ENCODE peak calls at places on chromosome 22, in ten cellular contexts. One of them, this sample, is unnamed.

GRCh38 chr22:34015642-34016041 is 95.4 kb upstream of the LARGE1 start:
- DNase-seq in ovary: no peak
- DNase-seq in brain microvascular endothelial cell: no peak
- DNase-seq in pancreas: no peak
- DNase-seq in AG04450: no peak
- DNase-seq in CD8-positive, alpha-beta memory T cell: no peak
- DNase-seq in tibial artery: no peak
- DNase-seq in uterus: no peak
- DNase-seq in Peyer's patch: no peak
- DNase-seq in cardiac muscle cell: no peak
- DNase-seq in this sample: no peak

GRCh38 chr22:23088199-23088604 is 17.9 kb downstream of the GNAZ start:
- DNase-seq in ovary: no peak
- DNase-seq in brain microvascular endothelial cell: no peak
- DNase-seq in pancreas: no peak
- DNase-seq in AG04450: no peak
- DNase-seq in CD8-positive, alpha-beta memory T cell: no peak
- DNase-seq in tibial artery: no peak
- DNase-seq in uterus: no peak
- DNase-seq in Peyer's patch: no peak
- DNase-seq in cardiac muscle cell: no peak
- DNase-seq in this sample: no peak

GRCh38 chr22:44209343-44209742 is 28.6 kb downstream of the PARVG start:
- DNase-seq in ovary: no peak
- DNase-seq in brain microvascular endothelial cell: no peak
- DNase-seq in pancreas: no peak
- DNase-seq in AG04450: no peak
- DNase-seq in CD8-positive, alpha-beta memory T cell: no peak
- DNase-seq in tibial artery: no peak
- DNase-seq in uterus: no peak
- DNase-seq in Peyer's patch: no peak
- DNase-seq in cardiac muscle cell: no peak
- DNase-seq in this sample: no peak

GRCh38 chr22:46240073-46240472 is 10.0 kb downstream of the CDPF1 start:
- DNase-seq in ovary: no peak
- DNase-seq in brain microvascular endothelial cell: no peak
- DNase-seq in pancreas: no peak
- DNase-seq in AG04450: no peak
- DNase-seq in CD8-positive, alpha-beta memory T cell: no peak
- DNase-seq in tibial artery: no peak
- DNase-seq in uterus: no peak
- DNase-seq in Peyer's patch: no peak
- DNase-seq in cardiac muscle cell: no peak
- DNase-seq in this sample: no peak

GRCh38 chr22:37575490-37576003 is 4.3 kb downstream of the LGALS2 start:
- DNase-seq in ovary: no peak
- DNase-seq in brain microvascular endothelial cell: no peak
- DNase-seq in pancreas: no peak
- DNase-seq in AG04450: no peak
- DNase-seq in CD8-positive, alpha-beta memory T cell: no peak
- DNase-seq in tibial artery: no peak
- DNase-seq in uterus: no peak
- DNase-seq in Peyer's patch: no peak
- DNase-seq in cardiac muscle cell: no peak
- DNase-seq in this sample: no peak

GRCh38 chr22:26553056-26553752 is 36.7 kb downstream of the TPST2 start:
- DNase-seq in ovary: no peak
- DNase-seq in brain microvascular endothelial cell: peak; percentile 80
- DNase-seq in pancreas: peak; percentile 68
- DNase-seq in AG04450: peak; percentile 77
- DNase-seq in CD8-positive, alpha-beta memory T cell: no peak
- DNase-seq in tibial artery: no peak
- DNase-seq in uterus: no peak
- DNase-seq in Peyer's patch: no peak
- DNase-seq in cardiac muscle cell: no peak
- DNase-seq in this sample: no peak

GRCh38 chr22:47054231-47055072 is 292.0 kb downstream of the TBC1D22A start:
- DNase-seq in ovary: no peak
- DNase-seq in brain microvascular endothelial cell: no peak
- DNase-seq in pancreas: no peak
- DNase-seq in AG04450: no peak
- DNase-seq in CD8-positive, alpha-beta memory T cell: no peak
- DNase-seq in tibial artery: no peak
- DNase-seq in uterus: no peak
- DNase-seq in Peyer's patch: no peak
- DNase-seq in cardiac muscle cell: no peak
- DNase-seq in this sample: no peak

GRCh38 chr22:29351891-29352290 is 36.4 kb upstream of the RASL10A start:
- DNase-seq in ovary: no peak
- DNase-seq in brain microvascular endothelial cell: no peak
- DNase-seq in pancreas: no peak
- DNase-seq in AG04450: no peak
- DNase-seq in CD8-positive, alpha-beta memory T cell: no peak
- DNase-seq in tibial artery: no peak
- DNase-seq in uterus: no peak
- DNase-seq in Peyer's patch: no peak
- DNase-seq in cardiac muscle cell: no peak
- DNase-seq in this sample: no peak

GRCh38 chr22:38841635-38842034 is 2.2 kb downstream of the NPTXR start:
- DNase-seq in ovary: no peak
- DNase-seq in brain microvascular endothelial cell: no peak
- DNase-seq in pancreas: no peak
- DNase-seq in AG04450: no peak
- DNase-seq in CD8-positive, alpha-beta memory T cell: no peak
- DNase-seq in tibial artery: no peak
- DNase-seq in uterus: no peak
- DNase-seq in Peyer's patch: no peak
- DNase-seq in cardiac muscle cell: no peak
- DNase-seq in this sample: no peak

GRCh38 chr22:22753526-22754267 is 109.3 kb downstream of the GGTLC2 start:
- DNase-seq in ovary: peak; percentile 35
- DNase-seq in brain microvascular endothelial cell: peak; percentile 12
- DNase-seq in pancreas: peak; percentile 73
- DNase-seq in AG04450: no peak
- DNase-seq in CD8-positive, alpha-beta memory T cell: peak; percentile 75
- DNase-seq in tibial artery: peak; percentile 39
- DNase-seq in uterus: no peak
- DNase-seq in Peyer's patch: peak; percentile 79
- DNase-seq in cardiac muscle cell: no peak
- DNase-seq in this sample: peak; percentile 31

DNA sequence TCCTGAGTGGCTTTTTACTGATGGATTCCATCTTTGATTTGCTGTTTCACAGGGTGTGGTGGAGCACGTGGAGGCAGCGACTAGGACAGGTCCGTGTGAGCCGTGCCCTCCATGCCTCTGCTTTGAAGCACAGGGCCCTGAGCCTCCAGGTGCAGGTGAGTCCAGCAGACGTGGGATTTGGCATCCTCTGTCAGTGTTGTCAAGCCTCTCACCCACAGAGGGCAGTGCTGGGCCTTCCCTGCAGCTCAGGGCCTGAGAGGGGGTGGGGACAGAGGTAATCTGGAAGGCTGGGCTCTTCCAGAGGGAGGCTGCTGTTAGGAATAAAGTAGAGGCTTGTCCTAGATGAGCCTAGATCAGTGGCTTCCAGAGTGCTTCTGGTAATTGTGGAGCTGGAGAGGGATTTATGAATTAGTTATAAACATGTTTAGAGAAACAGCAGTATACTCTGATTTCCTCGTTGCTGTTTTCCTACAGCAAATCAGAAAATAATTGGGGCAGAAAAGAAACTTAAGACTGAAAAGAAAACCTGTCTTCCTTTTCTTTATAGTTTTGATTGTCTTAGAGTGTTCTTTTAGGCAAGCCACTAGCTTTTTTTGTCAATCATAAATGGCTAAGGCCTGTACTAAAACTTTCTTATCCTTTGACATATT is 65.0 kb downstream of the SFI1 start:
- DNase-seq in ovary: peak; percentile 68
- DNase-seq in brain microvascular endothelial cell: peak; percentile 78
- DNase-seq in pancreas: peak; percentile 83
- DNase-seq in AG04450: peak; percentile 47
- DNase-seq in CD8-positive, alpha-beta memory T cell: peak; percentile 6
- DNase-seq in tibial artery: peak; percentile 60
- DNase-seq in uterus: peak; percentile 64
- DNase-seq in Peyer's patch: peak; percentile 51
- DNase-seq in cardiac muscle cell: peak; percentile 89
- DNase-seq in this sample: peak; percentile 54
- H3K27ac ChIP-seq in ovary: no peak overlapping the region
- H3K27ac ChIP-seq in brain microvascular endothelial cell: peak overlapping the region; percentile 4
- H3K27ac ChIP-seq in pancreas: no peak overlapping the region
- H3K27ac ChIP-seq in AG04450: no peak overlapping the region
- H3K27ac ChIP-seq in CD8-positive, alpha-beta memory T cell: no peak overlapping the region
- H3K27ac ChIP-seq in tibial artery: peak overlapping the region; percentile 26
- H3K27ac ChIP-seq in uterus: no peak overlapping the region
- H3K27ac ChIP-seq in Peyer's patch: no peak overlapping the region
- H3K27ac ChIP-seq in cardiac muscle cell: no peak overlapping the region
- H3K27ac ChIP-seq in this sample: no peak overlapping the region

GRCh38 chr22:35413624-35414023 is 13.7 kb downstream of the MCM5 start:
- DNase-seq in ovary: no peak
- DNase-seq in brain microvascular endothelial cell: no peak
- DNase-seq in pancreas: no peak
- DNase-seq in AG04450: no peak
- DNase-seq in CD8-positive, alpha-beta memory T cell: no peak
- DNase-seq in tibial artery: no peak
- DNase-seq in uterus: no peak
- DNase-seq in Peyer's patch: no peak
- DNase-seq in cardiac muscle cell: no peak
- DNase-seq in this sample: no peak

GRCh38 chr22:35407352-35407751 is 7.4 kb downstream of the MCM5 start:
- DNase-seq in ovary: no peak
- DNase-seq in brain microvascular endothelial cell: no peak
- DNase-seq in pancreas: no peak
- DNase-seq in AG04450: no peak
- DNase-seq in CD8-positive, alpha-beta memory T cell: no peak
- DNase-seq in tibial artery: no peak
- DNase-seq in uterus: no peak
- DNase-seq in Peyer's patch: no peak
- DNase-seq in cardiac muscle cell: no peak
- DNase-seq in this sample: no peak

GRCh38 chr22:35410663-35411034 is 10.7 kb downstream of the MCM5 start:
- DNase-seq in ovary: no peak
- DNase-seq in brain microvascular endothelial cell: no peak
- DNase-seq in pancreas: no peak
- DNase-seq in AG04450: no peak
- DNase-seq in CD8-positive, alpha-beta memory T cell: no peak
- DNase-seq in tibial artery: no peak
- DNase-seq in uterus: no peak
- DNase-seq in Peyer's patch: no peak
- DNase-seq in cardiac muscle cell: no peak
- DNase-seq in this sample: no peak

GRCh38 chr22:35409783-35410662 is 10.1 kb downstream of the MCM5 start:
- DNase-seq in ovary: no peak
- DNase-seq in brain microvascular endothelial cell: no peak
- DNase-seq in pancreas: no peak
- DNase-seq in AG04450: no peak
- DNase-seq in CD8-positive, alpha-beta memory T cell: peak; percentile 14
- DNase-seq in tibial artery: no peak
- DNase-seq in uterus: no peak
- DNase-seq in Peyer's patch: peak; percentile 81
- DNase-seq in cardiac muscle cell: no peak
- DNase-seq in this sample: no peak

DNA sequence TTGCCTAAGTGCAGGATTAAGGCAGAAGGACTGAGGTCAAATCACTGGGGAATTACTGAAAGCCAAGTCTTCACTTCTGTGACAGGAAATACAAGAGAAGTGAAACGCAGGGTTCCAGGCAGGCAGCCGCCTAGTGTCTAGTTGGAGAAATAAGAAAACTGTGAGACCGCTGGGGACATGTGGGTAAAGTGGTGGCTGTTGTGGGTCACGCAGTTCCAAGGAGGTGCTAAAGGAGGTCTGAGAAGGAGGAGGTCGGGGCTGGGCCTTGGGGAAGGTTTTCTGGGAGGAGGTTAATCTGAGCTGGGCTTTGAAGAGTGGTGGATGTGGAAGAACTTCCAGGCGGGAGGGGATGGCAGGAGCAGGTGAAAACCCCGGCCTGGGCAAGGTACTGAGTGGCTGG is 11.2 kb downstream of the MCM5 start:
- DNase-seq in ovary: no peak
- DNase-seq in brain microvascular endothelial cell: no peak
- DNase-seq in pancreas: no peak
- DNase-seq in AG04450: no peak
- DNase-seq in CD8-positive, alpha-beta memory T cell: no peak
- DNase-seq in tibial artery: no peak
- DNase-seq in uterus: no peak
- DNase-seq in Peyer's patch: peak; percentile 67
- DNase-seq in cardiac muscle cell: no peak
- DNase-seq in this sample: no peak
- H3K27ac ChIP-seq in ovary: no peak overlapping the region
- H3K27ac ChIP-seq in brain microvascular endothelial cell: no peak overlapping the region
- H3K27ac ChIP-seq in pancreas: no peak overlapping the region
- H3K27ac ChIP-seq in AG04450: no peak overlapping the region
- H3K27ac ChIP-seq in CD8-positive, alpha-beta memory T cell: no peak overlapping the region
- H3K27ac ChIP-seq in tibial artery: no peak overlapping the region
- H3K27ac ChIP-seq in uterus: no peak overlapping the region
- H3K27ac ChIP-seq in Peyer's patch: no peak overlapping the region
- H3K27ac ChIP-seq in cardiac muscle cell: no peak overlapping the region
- H3K27ac ChIP-seq in this sample: no peak overlapping the region

DNA sequence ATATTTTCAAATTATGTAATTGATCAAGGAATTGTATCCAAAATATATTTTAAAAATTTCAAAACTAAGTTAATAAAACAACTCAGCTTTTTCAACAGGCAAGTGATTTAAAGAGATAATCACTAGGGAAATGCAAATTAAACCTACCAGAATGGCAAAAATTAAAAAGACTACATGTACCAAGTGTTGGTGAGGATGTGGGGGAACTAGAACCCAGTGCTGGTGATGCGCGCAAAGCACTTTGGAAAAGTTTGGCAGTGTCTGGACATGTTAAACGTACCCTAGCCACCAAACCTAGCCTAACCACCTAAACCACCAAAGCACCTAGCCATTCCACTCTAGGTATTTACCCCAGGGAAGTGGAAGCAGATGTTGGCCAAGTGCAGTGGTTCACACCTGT is 22.9 kb downstream of the PACSIN2 start:
- DNase-seq in ovary: no peak
- DNase-seq in brain microvascular endothelial cell: no peak
- DNase-seq in pancreas: no peak
- DNase-seq in AG04450: no peak
- DNase-seq in CD8-positive, alpha-beta memory T cell: no peak
- DNase-seq in tibial artery: no peak
- DNase-seq in uterus: no peak
- DNase-seq in Peyer's patch: no peak
- DNase-seq in cardiac muscle cell: no peak
- DNase-seq in this sample: no peak
- H3K27ac ChIP-seq in ovary: no peak overlapping the region
- H3K27ac ChIP-seq in brain microvascular endothelial cell: peak overlapping the region; percentile 94
- H3K27ac ChIP-seq in pancreas: peak overlapping the region; percentile 33
- H3K27ac ChIP-seq in AG04450: no peak overlapping the region
- H3K27ac ChIP-seq in CD8-positive, alpha-beta memory T cell: no peak overlapping the region
- H3K27ac ChIP-seq in tibial artery: peak overlapping the region; percentile 87
- H3K27ac ChIP-seq in uterus: no peak overlapping the region
- H3K27ac ChIP-seq in Peyer's patch: no peak overlapping the region
- H3K27ac ChIP-seq in cardiac muscle cell: no peak overlapping the region
- H3K27ac ChIP-seq in this sample: no peak overlapping the region

DNA sequence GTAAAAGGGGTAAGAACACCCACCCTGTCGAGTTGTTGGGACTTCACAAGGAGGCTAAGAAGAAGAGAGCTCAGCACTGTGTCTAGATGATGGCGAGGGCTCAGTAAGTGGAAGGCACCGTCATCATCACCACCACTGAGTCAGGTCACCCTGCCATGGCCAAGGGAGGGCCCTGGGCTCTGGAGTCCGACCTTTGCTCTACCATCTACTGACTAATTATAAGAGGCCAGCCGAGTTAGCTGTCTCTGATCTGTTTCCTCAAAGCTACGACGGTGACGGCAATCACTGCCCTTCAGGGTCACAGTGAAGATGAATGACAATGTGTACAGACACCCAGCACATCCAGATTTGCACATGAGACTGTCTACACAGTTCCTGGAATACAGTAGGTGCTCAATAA is 29.3 kb downstream of the KIAA0930 start:
- DNase-seq in ovary: no peak
- DNase-seq in brain microvascular endothelial cell: no peak
- DNase-seq in pancreas: no peak
- DNase-seq in AG04450: no peak
- DNase-seq in CD8-positive, alpha-beta memory T cell: no peak
- DNase-seq in tibial artery: no peak
- DNase-seq in uterus: no peak
- DNase-seq in Peyer's patch: no peak
- DNase-seq in cardiac muscle cell: no peak
- DNase-seq in this sample: peak; percentile 30
- H3K27ac ChIP-seq in ovary: no peak overlapping the region
- H3K27ac ChIP-seq in brain microvascular endothelial cell: peak overlapping the region; percentile 86
- H3K27ac ChIP-seq in pancreas: no peak overlapping the region
- H3K27ac ChIP-seq in AG04450: peak overlapping the region; percentile 93
- H3K27ac ChIP-seq in CD8-positive, alpha-beta memory T cell: no peak overlapping the region
- H3K27ac ChIP-seq in tibial artery: peak overlapping the region; percentile 72
- H3K27ac ChIP-seq in uterus: peak overlapping the region; percentile 72
- H3K27ac ChIP-seq in Peyer's patch: peak overlapping the region; percentile 65
- H3K27ac ChIP-seq in cardiac muscle cell: no peak overlapping the region
- H3K27ac ChIP-seq in this sample: no peak overlapping the region